ENCODE peak calls at places on chromosomes 2 and 18, in ten cellular contexts. One of them, this sample, is unnamed.
A peak's percentile ranks its signal among the peaks of the same experiment; 100 is the strongest.

GRCh38 chr2:152304845-152305244 is 30.1 kb upstream of the FMNL2 start:
- DNase-seq in adrenal gland: no peak
- DNase-seq in A549: peak; percentile 19
- DNase-seq in IMR-90: no peak
- DNase-seq in prostate gland: no peak
- DNase-seq in HCT116: no peak
- DNase-seq in esophagus squamous epithelium: no peak
- DNase-seq in tibial nerve: no peak
- DNase-seq in suprapubic skin: no peak
- DNase-seq in spleen: no peak
- DNase-seq in this sample: no peak

GRCh38 chr2:134155134-134155533 is 98.7 kb upstream of the MGAT5 start:
- DNase-seq in esophagus squamous epithelium: no peak
- DNase-seq in suprapubic skin: no peak
- DNase-seq in A549: no peak
- DNase-seq in HCT116: no peak
- DNase-seq in tibial nerve: no peak
- DNase-seq in IMR-90: no peak
- DNase-seq in spleen: no peak
- DNase-seq in prostate gland: no peak
- DNase-seq in adrenal gland: no peak
- DNase-seq in this sample: no peak

GRCh38 chr18:79503891-79504475 is 108.3 kb downstream of the NFATC1 start:
- DNase-seq in prostate gland: no peak
- DNase-seq in adrenal gland: no peak
- DNase-seq in esophagus squamous epithelium: no peak
- DNase-seq in A549: no peak
- DNase-seq in spleen: peak; percentile 36
- DNase-seq in HCT116: no peak
- DNase-seq in IMR-90: no peak
- DNase-seq in suprapubic skin: no peak
- DNase-seq in tibial nerve: no peak
- DNase-seq in this sample: peak; percentile 70

GRCh38 chr2:201122276-201122675 is 6.3 kb downstream of the CFLAR start:
- DNase-seq in tibial nerve: no peak
- DNase-seq in A549: no peak
- DNase-seq in esophagus squamous epithelium: no peak
- DNase-seq in spleen: no peak
- DNase-seq in prostate gland: no peak
- DNase-seq in adrenal gland: no peak
- DNase-seq in HCT116: no peak
- DNase-seq in IMR-90: no peak
- DNase-seq in suprapubic skin: no peak
- DNase-seq in this sample: peak; percentile 45

GRCh38 chr18:14747513-14748474 is at the start of gene ANKRD30B:
- DNase-seq in HCT116: no peak
- DNase-seq in suprapubic skin: no peak
- DNase-seq in prostate gland: no peak
- DNase-seq in tibial nerve: no peak
- DNase-seq in spleen: no peak
- DNase-seq in A549: no peak
- DNase-seq in adrenal gland: peak; percentile 15
- DNase-seq in esophagus squamous epithelium: no peak
- DNase-seq in IMR-90: no peak
- DNase-seq in this sample: no peak

GRCh38 chr18:31511098-31511497 is 13.1 kb downstream of the DSG2 start:
- DNase-seq in adrenal gland: no peak
- DNase-seq in tibial nerve: no peak
- DNase-seq in suprapubic skin: no peak
- DNase-seq in esophagus squamous epithelium: no peak
- DNase-seq in IMR-90: no peak
- DNase-seq in A549: no peak
- DNase-seq in HCT116: no peak
- DNase-seq in spleen: no peak
- DNase-seq in prostate gland: no peak
- DNase-seq in this sample: no peak

GRCh38 chr2:161136696-161137324 is 23.4 kb upstream of the TANK start:
- DNase-seq in spleen: no peak
- DNase-seq in esophagus squamous epithelium: no peak
- DNase-seq in HCT116: peak; percentile 44
- DNase-seq in adrenal gland: no peak
- DNase-seq in tibial nerve: peak; percentile 46
- DNase-seq in suprapubic skin: no peak
- DNase-seq in A549: peak; percentile 76
- DNase-seq in prostate gland: no peak
- DNase-seq in IMR-90: peak; percentile 69
- DNase-seq in this sample: peak; percentile 15

GRCh38 chr2:233976087-233976486 is 58.9 kb downstream of the TRPM8 start:
- DNase-seq in adrenal gland: no peak
- DNase-seq in spleen: no peak
- DNase-seq in prostate gland: peak; percentile 31
- DNase-seq in suprapubic skin: no peak
- DNase-seq in esophagus squamous epithelium: no peak
- DNase-seq in A549: no peak
- DNase-seq in tibial nerve: no peak
- DNase-seq in HCT116: no peak
- DNase-seq in IMR-90: no peak
- DNase-seq in this sample: no peak

GRCh38 chr18:63679820-63680606 is 18.3 kb upstream of the SERPINB3 start:
- DNase-seq in spleen: no peak
- DNase-seq in suprapubic skin: no peak
- DNase-seq in A549: peak; percentile 14
- DNase-seq in IMR-90: no peak
- DNase-seq in tibial nerve: no peak
- DNase-seq in adrenal gland: no peak
- DNase-seq in prostate gland: no peak
- DNase-seq in HCT116: no peak
- DNase-seq in esophagus squamous epithelium: no peak
- DNase-seq in this sample: no peak

GRCh38 chr2:198873771-198874501 is 583.8 kb downstream of the SATB2 start:
- DNase-seq in A549: no peak
- DNase-seq in prostate gland: no peak
- DNase-seq in tibial nerve: no peak
- DNase-seq in esophagus squamous epithelium: no peak
- DNase-seq in spleen: no peak
- DNase-seq in suprapubic skin: no peak
- DNase-seq in IMR-90: peak; percentile 77
- DNase-seq in HCT116: no peak
- DNase-seq in adrenal gland: no peak
- DNase-seq in this sample: no peak

GRCh38 chr2:238700122-238700457 is 147.8 kb upstream of the TWIST2 start:
- DNase-seq in HCT116: no peak
- DNase-seq in spleen: no peak
- DNase-seq in adrenal gland: no peak
- DNase-seq in IMR-90: peak; percentile 64
- DNase-seq in tibial nerve: peak; percentile 12
- DNase-seq in suprapubic skin: no peak
- DNase-seq in A549: no peak
- DNase-seq in esophagus squamous epithelium: no peak
- DNase-seq in prostate gland: no peak
- DNase-seq in this sample: no peak

GRCh38 chr2:177448031-177448430 is 55.5 kb downstream of the AGPS start:
- DNase-seq in adrenal gland: no peak
- DNase-seq in A549: no peak
- DNase-seq in suprapubic skin: no peak
- DNase-seq in tibial nerve: no peak
- DNase-seq in IMR-90: no peak
- DNase-seq in esophagus squamous epithelium: no peak
- DNase-seq in prostate gland: no peak
- DNase-seq in HCT116: no peak
- DNase-seq in spleen: no peak
- DNase-seq in this sample: no peak

GRCh38 chr2:195560209-195560907 is 96.7 kb upstream of the SLC39A10 start:
- DNase-seq in prostate gland: peak; percentile 32
- DNase-seq in tibial nerve: no peak
- DNase-seq in A549: peak; percentile 26
- DNase-seq in IMR-90: peak; percentile 53
- DNase-seq in suprapubic skin: no peak
- DNase-seq in spleen: no peak
- DNase-seq in esophagus squamous epithelium: no peak
- DNase-seq in HCT116: no peak
- DNase-seq in adrenal gland: no peak
- DNase-seq in this sample: no peak

GRCh38 chr2:19350678-19351401 is 7.6 kb downstream of the OSR1 start:
- DNase-seq in esophagus squamous epithelium: no peak
- DNase-seq in spleen: no peak
- DNase-seq in suprapubic skin: no peak
- DNase-seq in HCT116: no peak
- DNase-seq in tibial nerve: no peak
- DNase-seq in adrenal gland: no peak
- DNase-seq in prostate gland: no peak
- DNase-seq in IMR-90: no peak
- DNase-seq in A549: no peak
- DNase-seq in this sample: no peak

GRCh38 chr2:68774569-68775271 is 40.1 kb downstream of the ARHGAP25 start:
- DNase-seq in spleen: peak; percentile 97
- DNase-seq in IMR-90: peak; percentile 23
- DNase-seq in HCT116: no peak
- DNase-seq in suprapubic skin: no peak
- DNase-seq in tibial nerve: peak; percentile 37
- DNase-seq in adrenal gland: peak; percentile 55
- DNase-seq in A549: no peak
- DNase-seq in prostate gland: no peak
- DNase-seq in esophagus squamous epithelium: peak; percentile 22
- DNase-seq in this sample: peak; percentile 32
- TF ChIP-seq POLR2A in spleen: peak; percentile 30
- TF ChIP-seq POLR2A in IMR-90: no peak
- TF ChIP-seq POLR2A in HCT116: no peak
- TF ChIP-seq POLR2A in suprapubic skin: no peak
- TF ChIP-seq POLR2A in tibial nerve: no peak
- TF ChIP-seq POLR2A in adrenal gland: peak; percentile 35
- TF ChIP-seq POLR2A in A549: no peak
- TF ChIP-seq POLR2A in prostate gland: no peak
- TF ChIP-seq POLR2A in esophagus squamous epithelium: peak; percentile 77
- TF ChIP-seq POLR2A in this sample: no peak

GRCh38 chr2:98720286-98720685 is 10.6 kb downstream of the MGAT4A start:
- DNase-seq in suprapubic skin: no peak
- DNase-seq in esophagus squamous epithelium: no peak
- DNase-seq in HCT116: no peak
- DNase-seq in A549: no peak
- DNase-seq in prostate gland: no peak
- DNase-seq in IMR-90: no peak
- DNase-seq in adrenal gland: no peak
- DNase-seq in spleen: no peak
- DNase-seq in tibial nerve: no peak
- DNase-seq in this sample: no peak
- TF ChIP-seq POLR2A in suprapubic skin: no peak
- TF ChIP-seq POLR2A in esophagus squamous epithelium: no peak
- TF ChIP-seq POLR2A in HCT116: no peak
- TF ChIP-seq POLR2A in A549: no peak
- TF ChIP-seq POLR2A in prostate gland: no peak
- TF ChIP-seq POLR2A in IMR-90: no peak
- TF ChIP-seq POLR2A in adrenal gland: no peak
- TF ChIP-seq POLR2A in spleen: no peak
- TF ChIP-seq POLR2A in tibial nerve: no peak
- TF ChIP-seq POLR2A in this sample: no peak

DNA sequence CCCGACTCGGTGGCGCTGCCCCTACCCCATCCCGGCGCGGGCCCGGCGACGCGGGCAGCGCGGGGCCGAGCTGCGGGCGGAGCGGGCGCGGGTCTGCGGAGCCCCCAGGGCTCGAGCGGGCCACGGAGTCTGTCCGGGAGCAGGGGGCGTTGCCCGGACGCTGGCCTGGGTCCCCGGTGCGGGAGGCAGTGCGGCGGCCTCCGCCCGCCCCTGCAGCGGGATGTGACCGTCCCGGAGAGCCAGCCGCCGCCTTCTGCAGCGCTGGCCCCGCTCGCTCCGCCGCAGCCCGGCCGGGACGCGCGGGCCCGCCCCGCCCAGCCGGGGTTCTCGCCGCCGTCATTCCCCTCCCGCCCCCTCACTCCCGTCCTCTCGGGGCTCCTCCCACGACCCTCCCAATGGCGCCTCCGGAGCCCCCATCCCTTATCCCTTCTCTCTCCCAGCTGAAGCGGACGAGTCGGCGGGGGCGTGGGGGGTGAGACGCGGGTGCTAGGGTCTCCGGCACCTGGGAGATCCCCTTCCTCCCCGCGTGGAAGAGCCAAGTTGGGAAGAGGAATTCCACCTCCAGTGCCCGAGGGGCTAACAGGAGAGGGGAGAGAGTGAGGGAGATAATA is at the start of gene FNDC4:
- DNase-seq in IMR-90: no peak
- DNase-seq in adrenal gland: peak; percentile 49
- DNase-seq in A549: no peak
- DNase-seq in prostate gland: no peak
- DNase-seq in tibial nerve: no peak
- DNase-seq in spleen: peak; percentile 78
- DNase-seq in esophagus squamous epithelium: no peak
- DNase-seq in HCT116: no peak
- DNase-seq in suprapubic skin: peak; percentile 68
- DNase-seq in this sample: peak; percentile 29
- TF ChIP-seq POLR2A in IMR-90: no peak
- TF ChIP-seq POLR2A in adrenal gland: peak; percentile 79
- TF ChIP-seq POLR2A in A549: peak; percentile 30
- TF ChIP-seq POLR2A in prostate gland: no peak
- TF ChIP-seq POLR2A in tibial nerve: no peak
- TF ChIP-seq POLR2A in spleen: no peak
- TF ChIP-seq POLR2A in esophagus squamous epithelium: no peak
- TF ChIP-seq POLR2A in HCT116: no peak
- TF ChIP-seq POLR2A in suprapubic skin: no peak
- TF ChIP-seq POLR2A in this sample: no peak

GRCh38 chr2:113172721-113173562 is 829 bp upstream of the PSD4 start:
- DNase-seq in prostate gland: no peak
- DNase-seq in A549: no peak
- DNase-seq in suprapubic skin: no peak
- DNase-seq in tibial nerve: no peak
- DNase-seq in adrenal gland: no peak
- DNase-seq in IMR-90: no peak
- DNase-seq in HCT116: no peak
- DNase-seq in esophagus squamous epithelium: no peak
- DNase-seq in spleen: peak; percentile 79
- DNase-seq in this sample: no peak

GRCh38 chr2:113175101-113175628 is 1.4 kb downstream of the PSD4 start:
- DNase-seq in adrenal gland: no peak
- DNase-seq in spleen: peak; percentile 86
- DNase-seq in esophagus squamous epithelium: peak; percentile 17
- DNase-seq in IMR-90: no peak
- DNase-seq in prostate gland: no peak
- DNase-seq in HCT116: no peak
- DNase-seq in tibial nerve: no peak
- DNase-seq in suprapubic skin: no peak
- DNase-seq in A549: no peak
- DNase-seq in this sample: peak; percentile 36

GRCh38 chr2:113174369-113174735 is 581 bp downstream of the PSD4 start:
- DNase-seq in IMR-90: no peak
- DNase-seq in suprapubic skin: no peak
- DNase-seq in A549: no peak
- DNase-seq in prostate gland: no peak
- DNase-seq in esophagus squamous epithelium: no peak
- DNase-seq in HCT116: no peak
- DNase-seq in spleen: peak; percentile 79
- DNase-seq in adrenal gland: no peak
- DNase-seq in tibial nerve: no peak
- DNase-seq in this sample: peak; percentile 45

GRCh38 chr2:113171359-113172075 is 2.3 kb upstream of the PSD4 start:
- DNase-seq in IMR-90: no peak
- DNase-seq in tibial nerve: no peak
- DNase-seq in prostate gland: no peak
- DNase-seq in suprapubic skin: no peak
- DNase-seq in HCT116: no peak
- DNase-seq in spleen: peak; percentile 70
- DNase-seq in esophagus squamous epithelium: no peak
- DNase-seq in A549: no peak
- DNase-seq in adrenal gland: no peak
- DNase-seq in this sample: no peak

GRCh38 chr2:113173563-113174368 is at the start of gene PSD4:
- DNase-seq in A549: no peak
- DNase-seq in adrenal gland: no peak
- DNase-seq in prostate gland: no peak
- DNase-seq in IMR-90: no peak
- DNase-seq in esophagus squamous epithelium: peak; percentile 73
- DNase-seq in suprapubic skin: no peak
- DNase-seq in HCT116: no peak
- DNase-seq in tibial nerve: no peak
- DNase-seq in spleen: peak; percentile 97
- DNase-seq in this sample: peak; percentile 81
- TF ChIP-seq POLR2A in A549: no peak
- TF ChIP-seq POLR2A in adrenal gland: no peak
- TF ChIP-seq POLR2A in prostate gland: no peak
- TF ChIP-seq POLR2A in IMR-90: no peak
- TF ChIP-seq POLR2A in esophagus squamous epithelium: peak; percentile 45
- TF ChIP-seq POLR2A in suprapubic skin: no peak
- TF ChIP-seq POLR2A in HCT116: no peak
- TF ChIP-seq POLR2A in tibial nerve: no peak
- TF ChIP-seq POLR2A in spleen: peak; percentile 6
- TF ChIP-seq POLR2A in this sample: peak; percentile 79

This sample was measured in erythroblast.